ENCODE peak calls at places on chromosomes 1 and 21, in six cellular contexts. C is HepG2; Z is effector memory CD4-positive, alpha-beta T cell; N is ovary; V is A549; H is colonic mucosa. T is an unnamed sample.

GRCh38 chr1:115088871-115089442 is 346 bp downstream of the TSPAN2 start:
- DNase-seq in N (no peak), C (no peak), H (no peak), Z (no peak), V (no peak), T (no peak)

GRCh38 chr1:32151319-32151787 is 28.1 kb upstream of the TXLNA start:
- DNase-seq in C (no peak), H (no peak), N (no peak), V (no peak), Z (no peak), T (no peak)

GRCh38 chr1:217106231-217106630 is 383.0 kb upstream of the ESRRG start:
- DNase-seq in V (no peak), C (no peak), Z (no peak), H (no peak), N (no peak), T (no peak)

GRCh38 chr1:145983206-145983675 is 13.1 kb downstream of the TXNIP start:
- DNase-seq in H (peak), C (no peak), N (no peak), V (no peak), Z (no peak), T (no peak)

GRCh38 chr1:245260116-245260882 is 105.5 kb downstream of the KIF26B start:
- DNase-seq in C (no peak), N (no peak), Z (no peak), H (no peak), V (no peak), T (no peak)

GRCh38 chr21:31530364-31530763 is 129.1 kb upstream of the SOD1 start:
- DNase-seq in V (no peak), C (no peak), Z (no peak), N (no peak), H (no peak), T (no peak)

GRCh38 chr1:159923203-159924024 is 1.9 kb downstream of the TAGLN2 start:
- DNase-seq in H (peak), C (peak), N (peak), Z (peak), V (peak), T (peak)

GRCh38 chr1:85815906-85816305 is 107.7 kb upstream of the ZNHIT6 start:
- DNase-seq in V (no peak), N (no peak), H (no peak), Z (no peak), C (no peak), T (no peak)

GRCh38 chr1:151964510-151964909 is 29.1 kb downstream of the S100A10 start:
- DNase-seq in C (no peak), N (no peak), H (no peak), V (no peak), Z (no peak), T (no peak)

GRCh38 chr1:169782596-169782995 is 12.1 kb downstream of the METTL18 start:
- DNase-seq in C (no peak), Z (no peak), H (no peak), V (no peak), N (no peak), T (no peak)

GRCh38 chr1:143651350-143651992 is 320.3 kb downstream of the FAM72C start:
- DNase-seq in N (no peak), V (no peak), Z (no peak), C (no peak), H (no peak), T (no peak)

GRCh38 chr1:13828454-13829151 is 128.6 kb downstream of the PRDM2 start:
- DNase-seq in H (peak), C (peak), V (peak), Z (no peak), N (peak), T (no peak)

GRCh38 chr1:40748841-40749718 is 34.5 kb upstream of the KCNQ4 start:
- DNase-seq in H (peak), N (no peak), C (no peak), Z (no peak), V (no peak), T (no peak)

GRCh38 chr21:26506951-26507350 is 66.1 kb downstream of the CYYR1 start:
- DNase-seq in Z (no peak), H (no peak), N (no peak), V (no peak), C (no peak), T (no peak)

GRCh38 chr1:213332491-213332890 is 281.4 kb downstream of the RPS6KC1 start:
- DNase-seq in N (no peak), C (no peak), Z (no peak), H (no peak), V (no peak), T (no peak)

GRCh38 chr1:225318706-225319575 is 108.9 kb downstream of the LBR start:
- DNase-seq in C (peak), Z (no peak), H (peak), V (peak), N (no peak), T (peak)

GRCh38 chr1:152398812-152399698 is 15.0 kb downstream of the CRNN start:
- DNase-seq in H (no peak), Z (no peak), N (no peak), C (peak), V (peak), T (no peak)

GRCh38 chr1:12184008-12184681 is 17.4 kb downstream of the TNFRSF1B start:
- DNase-seq in V (no peak), C (peak), N (peak), Z (no peak), H (peak), T (no peak)
- H3K4me3 ChIP-seq in V (no peak), C (no peak), N (no peak), Z (no peak), H (no peak), T (no peak)

GRCh38 chr1:26844389-26844788 is 17.9 kb downstream of the ZDHHC18 start:
- DNase-seq in H (no peak), V (no peak), C (no peak), N (no peak), Z (no peak), T (no peak)
- H3K27ac ChIP-seq in H (no peak), V (no peak), C (no peak), N (no peak), Z (no peak), T (no peak)

GRCh38 chr1:61091455-61091854 is 9.1 kb downstream of the NFIA start:
- DNase-seq in V (no peak), H (no peak), N (no peak), C (no peak), Z (no peak), T (no peak)
- H3K4me3 ChIP-seq in V (no peak), H (no peak), N (no peak), C (no peak), Z (no peak), T (no peak)

DNA sequence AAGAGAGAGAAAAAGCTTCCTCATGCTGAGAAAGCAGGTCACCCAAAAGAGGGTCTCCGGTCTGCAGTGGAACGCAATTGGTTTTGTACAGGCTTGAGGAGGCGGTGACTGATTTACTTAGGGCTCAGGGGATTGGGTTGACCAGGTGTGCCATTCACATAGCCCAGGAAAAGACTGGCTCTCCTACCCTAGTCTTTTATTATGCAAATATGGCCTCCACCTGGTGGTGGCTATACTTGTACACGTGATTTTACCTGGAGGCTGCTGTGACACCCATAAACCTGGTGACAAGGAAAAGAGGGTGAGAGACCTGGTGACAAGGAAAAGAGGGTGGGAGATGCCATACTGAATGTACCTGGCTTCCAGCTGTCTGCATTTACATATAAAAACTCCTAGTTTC is 49.9 kb downstream of the DNTTIP2 start:
- DNase-seq in V (no peak), H (no peak), C (no peak), N (no peak), Z (no peak), T (no peak)
- H3K27ac ChIP-seq in V (peak), H (no peak), C (peak), N (no peak), Z (no peak), T (no peak)

GRCh38 chr21:38898422-38899098 is 92.8 kb downstream of the ETS2 start:
- DNase-seq in N (no peak), Z (no peak), H (no peak), V (no peak), C (no peak), T (no peak)
- H3K4me3 ChIP-seq in N (no peak), Z (no peak), H (no peak), V (no peak), C (no peak), T (no peak)

GRCh38 chr21:43884012-43884860 is 19.2 kb downstream of the AGPAT3 start:
- DNase-seq in Z (no peak), N (no peak), C (peak), H (peak), V (peak), T (no peak)

GRCh38 chr21:43882952-43883492 is 18.0 kb downstream of the AGPAT3 start:
- DNase-seq in H (no peak), Z (no peak), N (no peak), V (no peak), C (no peak), T (no peak)

GRCh38 chr21:43885721-43886120 is 20.7 kb downstream of the AGPAT3 start:
- DNase-seq in V (no peak), Z (no peak), N (no peak), H (no peak), C (no peak), T (no peak)

GRCh38 chr21:43886565-43886964 is 21.5 kb downstream of the AGPAT3 start:
- DNase-seq in Z (no peak), C (no peak), V (no peak), H (no peak), N (no peak), T (no peak)

DNA sequence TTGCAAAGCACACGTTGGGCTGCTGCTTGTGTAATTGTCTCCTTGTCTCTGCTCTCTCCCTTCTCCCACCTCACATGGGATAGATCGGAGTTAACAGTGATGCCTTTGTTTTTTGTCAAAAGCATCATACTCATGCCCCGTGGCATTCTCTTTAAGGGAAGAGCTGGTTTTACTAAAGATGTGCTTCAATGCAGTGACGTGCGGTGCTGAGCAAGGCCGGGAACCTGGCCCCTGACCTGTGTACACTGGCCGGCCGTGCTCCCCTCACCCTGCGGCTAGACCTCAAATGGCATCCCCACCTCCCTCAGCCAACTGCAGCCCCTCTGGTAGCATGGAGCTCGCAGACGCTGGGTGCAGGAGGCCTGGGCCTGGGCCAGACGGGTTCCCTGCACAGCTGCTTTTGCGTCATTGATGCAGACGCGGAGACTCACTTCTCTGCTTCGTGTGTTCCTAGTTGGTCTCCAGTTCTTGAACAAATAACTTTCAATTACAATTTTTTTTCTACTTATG is 19.9 kb downstream of the AGPAT3 start:
- DNase-seq in N (no peak), Z (no peak), H (no peak), V (no peak), C (peak), T (no peak)
- H3K27ac ChIP-seq in N (no peak), Z (peak), H (no peak), V (no peak), C (peak), T (no peak)

DNA sequence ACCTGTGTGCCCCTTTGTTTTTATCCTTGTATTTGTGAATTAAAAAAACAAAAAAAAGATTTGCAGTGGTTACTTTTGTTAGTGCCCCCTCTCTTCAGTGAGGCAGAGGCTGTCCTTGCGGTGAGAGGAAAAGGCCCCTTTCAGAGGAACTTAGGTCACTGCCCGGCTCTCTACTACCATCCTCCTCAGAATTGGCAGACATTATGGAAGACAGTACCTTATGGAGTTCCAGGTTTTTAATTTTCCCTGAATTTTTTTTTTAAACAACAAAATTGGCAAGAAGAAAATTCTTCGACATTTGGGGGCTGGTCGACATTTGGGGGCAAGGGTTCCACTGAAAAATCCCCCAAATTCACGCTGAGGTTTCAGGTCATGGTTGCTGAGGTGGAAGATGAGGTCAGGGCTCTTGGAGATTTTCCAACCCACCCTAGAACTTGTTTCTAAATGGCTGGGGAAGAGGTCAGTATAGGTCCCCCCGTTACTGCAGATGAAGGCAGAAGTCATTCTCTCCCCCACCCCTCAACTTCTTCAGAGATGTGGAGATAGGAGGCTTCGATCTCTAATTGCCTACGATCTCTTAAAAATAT is 5.3 kb downstream of the RXFP4 start:
- DNase-seq in C (no peak), Z (no peak), V (no peak), H (no peak), N (no peak), T (no peak)
- H3K4me3 ChIP-seq in C (no peak), Z (no peak), V (no peak), H (no peak), N (no peak), T (no peak)

T was measured in naive thymus-derived CD4-positive, alpha-beta T cell.